ENCODE peak calls at places on chromosomes 1 and 21, in eight cellular contexts. A is left lung, J is PC-9, V is uterus, H is sigmoid colon, Q is prostate gland, O is psoas muscle, U is astrocyte. S is an unnamed sample. For H3K4me1, the result is how much of the 10 kb centered on the place peaks cover.

GRCh38 chr1:178127482-178127881 is 33.6 kb downstream of the RASAL2 start:
- DNase-seq in A (no peak), J (no peak), V (no peak), H (no peak), Q (no peak), O (no peak), U (no peak), S (no peak)

GRCh38 chr1:214377886-214378285 is 96.9 kb downstream of the SMYD2 start:
- DNase-seq in A (no peak), J (peak), V (no peak), H (no peak), Q (peak), O (no peak), U (peak), S (no peak)

GRCh38 chr1:1137256-1138045 is 21.6 kb upstream of the C1orf159 start:
- DNase-seq in A (no peak), J (no peak), V (no peak), H (no peak), Q (no peak), O (no peak), U (no peak), S (no peak)

GRCh38 chr1:178399177-178399728 is 97.5 kb downstream of the CLEC20A start:
- DNase-seq in A (no peak), J (peak), V (no peak), H (no peak), Q (no peak), O (no peak), U (no peak), S (no peak)

GRCh38 chr1:205570796-205571537 is 60.8 kb downstream of the ELK4 start:
- DNase-seq in A (no peak), J (no peak), V (no peak), H (no peak), Q (no peak), O (no peak), U (no peak), S (no peak)

GRCh38 chr21:45580576-45581321 is 38.5 kb upstream of the SLC19A1 start:
- DNase-seq in A (peak), J (no peak), V (no peak), H (peak), Q (no peak), O (no peak), U (no peak), S (peak)

GRCh38 chr1:61215676-61216289 is 133.4 kb downstream of the NFIA start:
- DNase-seq in A (no peak), J (no peak), V (no peak), H (no peak), Q (no peak), O (no peak), U (no peak), S (no peak)

GRCh38 chr1:9996624-9997582 is at the start of gene RBP7:
- DNase-seq in A (peak), J (peak), V (no peak), H (no peak), Q (peak), O (peak), U (no peak), S (peak)

GRCh38 chr1:184595609-184596008 is 159.0 kb downstream of the EDEM3 start:
- DNase-seq in A (no peak), J (no peak), V (no peak), H (no peak), Q (no peak), O (no peak), U (peak), S (no peak)

GRCh38 chr1:220921991-220922390 is 42.7 kb downstream of the HLX start:
- DNase-seq in A (no peak), J (no peak), V (no peak), H (no peak), Q (no peak), O (no peak), U (no peak), S (no peak)

GRCh38 chr1:170471310-170471839 is 60.6 kb upstream of the GORAB start:
- DNase-seq in A (no peak), J (no peak), V (no peak), H (no peak), Q (no peak), O (no peak), U (peak), S (no peak)

GRCh38 chr1:2018217-2019161 is 656 bp upstream of the GABRD start:
- DNase-seq in A (no peak), J (no peak), V (no peak), H (no peak), Q (no peak), O (no peak), U (no peak), S (no peak)

GRCh38 chr1:147758379-147759100 is 1.9 kb downstream of the GJA5 start:
- DNase-seq in A (no peak), J (no peak), V (no peak), H (no peak), Q (no peak), O (peak), U (no peak), S (no peak)

GRCh38 chr1:58968360-58968952 is 184.6 kb upstream of the JUN start:
- DNase-seq in A (peak), J (no peak), V (peak), H (peak), Q (peak), O (peak), U (peak), S (peak)

GRCh38 chr1:200899954-200900867 is 5.5 kb downstream of the INAVA start:
- DNase-seq in A (no peak), J (no peak), V (no peak), H (peak), Q (no peak), O (no peak), U (no peak), S (no peak)

GRCh38 chr1:42146916-42147320 is 6.3 kb upstream of the GUCA2B start:
- DNase-seq in A (peak), J (peak), V (peak), H (peak), Q (peak), O (peak), U (peak), S (peak)

GRCh38 chr1:231938651-231939050 is 312.1 kb downstream of the DISC1 start:
- DNase-seq in A (no peak), J (no peak), V (no peak), H (no peak), Q (no peak), O (no peak), U (no peak), S (no peak)

GRCh38 chr1:151881479-151881878 is 27.8 kb downstream of the THEM4 start:
- DNase-seq in A (no peak), J (no peak), V (no peak), H (no peak), Q (no peak), O (no peak), U (no peak), S (no peak)

GRCh38 chr1:58689167-58689566 is 10.7 kb downstream of the MYSM1 start:
- DNase-seq in A (no peak), J (no peak), V (no peak), H (no peak), Q (no peak), O (no peak), U (no peak), S (no peak)

GRCh38 chr1:150826299-150826698 is 18.2 kb upstream of the CTSK start:
- DNase-seq in A (no peak), J (no peak), V (no peak), H (no peak), Q (no peak), O (no peak), U (no peak), S (no peak)

GRCh38 chr1:75712306-75712705 is 12.2 kb upstream of the ACADM start:
- DNase-seq in A (no peak), J (no peak), V (no peak), H (no peak), Q (no peak), O (no peak), U (no peak), S (no peak)

GRCh38 chr1:205444931-205445652 is 10.8 kb downstream of the BLACAT1 start:
- DNase-seq in A (no peak), J (no peak), V (peak), H (peak), Q (peak), O (peak), U (peak), S (no peak)

GRCh38 chr1:32104127-32104526 is 3.7 kb upstream of the KPNA6 start:
- DNase-seq in A (no peak), J (no peak), V (no peak), H (no peak), Q (no peak), O (no peak), U (no peak), S (no peak)

GRCh38 chr1:247228133-247228532 is 27.7 kb upstream of the VN1R5 start:
- DNase-seq in A (no peak), J (no peak), V (no peak), H (no peak), Q (no peak), O (no peak), U (peak), S (no peak)

GRCh38 chr1:226877669-226878068 is 7.3 kb downstream of the PSEN2 start:
- DNase-seq in A (no peak), J (no peak), V (peak), H (no peak), Q (no peak), O (no peak), U (no peak), S (no peak)

GRCh38 chr1:966603-967295 is 467 bp downstream of the PLEKHN1 start:
- DNase-seq in A (peak), J (peak), V (peak), H (peak), Q (peak), O (peak), U (peak), S (peak)

GRCh38 chr1:155309423-155310021 is 856 bp downstream of the FDPS start:
- DNase-seq in A (peak), J (peak), V (no peak), H (no peak), Q (peak), O (no peak), U (no peak), S (peak)

GRCh38 chr1:54640863-54641836 is at the start of gene MROH7:
- DNase-seq in A (no peak), J (no peak), V (no peak), H (no peak), Q (no peak), O (no peak), U (no peak), S (no peak)

GRCh38 chr1:87154351-87154750 is 174.3 kb upstream of the LMO4 start:
- DNase-seq in A (peak), J (no peak), V (no peak), H (no peak), Q (no peak), O (no peak), U (peak), S (peak)

GRCh38 chr1:106055900-106056299 is 1000.6 kb upstream of the PRMT6 start:
- DNase-seq in A (no peak), J (no peak), V (no peak), H (no peak), Q (no peak), O (no peak), U (no peak), S (no peak)

GRCh38 chr1:220894025-220894923 is 15.0 kb downstream of the HLX start:
- DNase-seq in A (no peak), J (no peak), V (no peak), H (peak), Q (no peak), O (no peak), U (no peak), S (no peak)

GRCh38 chr1:221543529-221544120 is 198.3 kb downstream of the DUSP10 start:
- DNase-seq in A (no peak), J (peak), V (no peak), H (no peak), Q (no peak), O (no peak), U (peak), S (no peak)

GRCh38 chr1:86429122-86429725 is 5.3 kb downstream of the CLCA2 start:
- DNase-seq in A (no peak), J (no peak), V (no peak), H (no peak), Q (no peak), O (no peak), U (peak), S (no peak)

GRCh38 chr1:75589637-75590036 is 21.3 kb downstream of the SLC44A5 start:
- DNase-seq in A (no peak), J (no peak), V (no peak), H (no peak), Q (no peak), O (no peak), U (no peak), S (no peak)

GRCh38 chr21:41707231-41707988 is 59.4 kb downstream of the RIPK4 start:
- DNase-seq in A (no peak), J (peak), V (no peak), H (no peak), Q (peak), O (no peak), U (peak), S (no peak)

GRCh38 chr1:221611930-221612777 is 129.7 kb downstream of the DUSP10 start:
- DNase-seq in A (peak), J (peak), V (peak), H (peak), Q (peak), O (peak), U (peak), S (no peak)

GRCh38 chr21:28337319-28337718 is 655.4 kb downstream of the LTN1 start:
- DNase-seq in A (no peak), J (no peak), V (no peak), H (no peak), Q (no peak), O (no peak), U (peak), S (no peak)

DNA sequence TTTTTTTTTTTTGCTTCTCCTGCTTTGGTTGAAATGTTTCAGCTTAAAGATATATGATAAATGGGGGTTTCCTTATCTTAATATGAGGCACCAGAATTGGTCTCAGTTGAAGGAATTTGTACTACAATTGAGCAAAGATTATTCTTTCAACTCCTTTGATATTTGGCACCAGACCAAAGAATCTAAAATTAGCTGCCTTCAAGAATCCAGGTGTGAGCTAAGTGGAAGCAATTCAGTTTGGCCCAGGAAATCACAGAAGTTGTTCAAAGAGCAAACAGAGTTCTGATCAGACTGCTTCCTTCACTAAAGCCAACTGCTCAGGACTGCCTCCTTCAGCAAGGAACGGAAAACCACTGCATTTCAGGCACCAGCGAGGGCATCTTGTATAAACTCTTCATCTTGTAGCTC is 68.3 kb upstream of the BCAR3 start:
- DNase-seq in A (no peak), J (no peak), V (no peak), H (no peak), Q (no peak), O (no peak), U (no peak), S (no peak)
- TF ChIP-seq CTCF in A (no peak), J (no peak), V (no peak), H (no peak), Q (no peak), O (no peak), U (no peak), S (peak)

DNA sequence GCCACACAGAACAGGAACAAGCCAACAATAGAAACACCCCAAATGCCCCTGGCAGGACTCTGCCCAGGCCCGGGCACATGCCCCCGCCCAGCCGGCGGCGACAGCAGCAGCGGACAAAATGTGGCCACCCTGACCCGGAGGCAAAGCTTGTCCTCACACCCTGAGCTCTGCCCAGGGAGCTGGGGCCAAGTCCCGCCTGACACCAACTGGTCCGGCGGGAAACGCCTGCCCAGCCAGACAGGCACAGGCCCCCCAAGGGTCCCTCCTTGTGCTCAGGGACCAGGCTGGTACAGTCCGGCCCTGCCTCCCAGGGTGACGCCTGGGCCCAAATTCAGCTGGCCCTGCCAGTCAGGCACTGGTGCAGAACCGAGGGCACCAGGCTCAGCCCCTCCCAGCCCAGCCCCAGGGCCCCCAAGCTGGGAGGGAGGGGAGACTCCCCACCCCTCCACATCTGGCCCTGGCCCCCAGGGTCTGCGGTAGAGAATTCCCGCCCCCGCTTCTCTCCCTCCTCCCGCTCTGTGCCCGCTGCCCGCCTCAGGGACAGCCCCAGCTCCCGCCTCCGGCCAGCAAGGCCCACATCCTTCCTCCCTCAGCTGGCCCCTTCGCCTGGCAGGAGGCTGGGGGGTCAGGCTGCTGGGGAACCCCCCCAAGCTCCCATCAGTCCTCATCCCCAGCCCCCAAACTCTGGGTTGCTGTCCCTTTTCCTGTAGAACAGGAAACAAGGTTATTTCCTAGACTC is 2.0 kb downstream of the AHDC1 start:
- DNase-seq in A (no peak), J (peak), V (peak), H (no peak), Q (peak), O (peak), U (no peak), S (peak)
- H3K4me1 ChIP-seq in A (half or more), J (under half), V (under half), H (half or more), Q (under half), O (under half), U (half or more), S (half or more)

GRCh38 chr21:17372200-17372599 is 140.6 kb upstream of the CXADR start:
- DNase-seq in A (no peak), J (no peak), V (no peak), H (no peak), Q (no peak), O (no peak), U (no peak), S (no peak)

GRCh38 chr21:17370750-17371325 is 142.0 kb upstream of the CXADR start:
- DNase-seq in A (no peak), J (no peak), V (no peak), H (no peak), Q (no peak), O (no peak), U (no peak), S (no peak)

GRCh38 chr21:17368748-17369363 is 144.0 kb upstream of the CXADR start:
- DNase-seq in A (no peak), J (no peak), V (no peak), H (no peak), Q (no peak), O (no peak), U (no peak), S (no peak)

GRCh38 chr21:17371470-17371869 is 141.4 kb upstream of the CXADR start:
- DNase-seq in A (no peak), J (no peak), V (no peak), H (no peak), Q (no peak), O (no peak), U (peak), S (no peak)

GRCh38 chr21:17370263-17370662 is 142.6 kb upstream of the CXADR start:
- DNase-seq in A (peak), J (peak), V (no peak), H (no peak), Q (peak), O (no peak), U (no peak), S (peak)
- H3K27ac ChIP-seq in A (no peak), J (peak), V (no peak), H (no peak), Q (no peak), O (no peak), U (no peak), S (no peak)

GRCh38 chr21:36704281-36704957 is 5.5 kb downstream of the SIM2 start:
- DNase-seq in A (no peak), J (no peak), V (no peak), H (peak), Q (no peak), O (no peak), U (no peak), S (no peak)

GRCh38 chr21:36704958-36705678 is 6.2 kb downstream of the SIM2 start:
- DNase-seq in A (no peak), J (no peak), V (no peak), H (peak), Q (no peak), O (no peak), U (no peak), S (no peak)

GRCh38 chr21:36706482-36706852 is 7.6 kb downstream of the SIM2 start:
- DNase-seq in A (no peak), J (no peak), V (no peak), H (no peak), Q (no peak), O (no peak), U (no peak), S (no peak)

GRCh38 chr21:36706951-36707762 is 8.2 kb downstream of the SIM2 start:
- DNase-seq in A (no peak), J (no peak), V (no peak), H (no peak), Q (no peak), O (no peak), U (no peak), S (no peak)

GRCh38 chr21:36705679-36706481 is 7.0 kb downstream of the SIM2 start:
- DNase-seq in A (no peak), J (no peak), V (no peak), H (no peak), Q (no peak), O (no peak), U (no peak), S (no peak)
- TF ChIP-seq CTCF in A (no peak), J (no peak), V (no peak), H (no peak), Q (no peak), O (no peak), U (no peak), S (no peak)

DNA sequence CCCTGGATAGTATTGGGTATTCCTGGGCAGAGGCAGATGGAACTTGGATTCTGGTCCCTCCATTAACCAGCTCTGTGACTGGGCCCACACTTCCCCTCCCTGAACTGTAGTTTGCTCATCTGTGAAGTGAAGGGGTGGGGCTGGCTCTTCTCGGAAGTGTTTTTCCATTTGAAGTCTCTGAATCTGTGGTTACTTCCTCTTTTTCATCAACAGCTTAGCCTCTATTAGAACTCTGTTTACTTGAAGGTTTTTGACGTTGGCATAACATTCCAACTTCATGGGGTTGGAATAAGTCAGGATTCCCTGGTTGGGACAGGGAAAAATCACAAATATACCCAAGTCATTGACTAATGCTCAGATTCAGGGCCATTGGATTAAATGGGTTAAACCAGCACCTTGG is 3.6 kb downstream of the KIAA0040 start:
- DNase-seq in A (peak), J (no peak), V (no peak), H (no peak), Q (no peak), O (no peak), U (no peak), S (peak)
- H3K4me1 ChIP-seq in A (half or more), J (under half), V (under half), H (under half), Q (under half), O (under half), U (under half), S (half or more)